ENCODE peak calls at places on chromosome 10, in seven cellular contexts. P is brain microvascular endothelial cell, T is upper lobe of left lung, D is tibial nerve, R is A549, K is astrocyte of the spinal cord, F is fibroblast of pulmonary artery. W is an unnamed sample.

GRCh38 chr10:18214692-18215563 is 74.7 kb downstream of the CACNB2 start:
- DNase-seq in P (peak), T (no peak), D (peak), R (peak), K (peak), F (peak), W (peak)

GRCh38 chr10:47322300-47323061 is at the start of gene GDF2:
- DNase-seq in P (no peak), T (no peak), D (no peak), R (no peak), K (no peak), F (no peak), W (no peak)

GRCh38 chr10:91520657-91521056 is 110.5 kb downstream of the HECTD2 start:
- DNase-seq in P (no peak), T (no peak), D (peak), R (no peak), K (no peak), F (peak), W (no peak)

GRCh38 chr10:75660833-75661232 is 229.4 kb downstream of the LRMDA start:
- DNase-seq in P (no peak), T (no peak), D (no peak), R (no peak), K (no peak), F (no peak), W (no peak)

GRCh38 chr10:115129752-115130151 is 36.6 kb downstream of the ATRNL1 start:
- DNase-seq in P (no peak), T (no peak), D (no peak), R (no peak), K (peak), F (peak), W (peak)

GRCh38 chr10:103884681-103885139 is 29.3 kb upstream of the SH3PXD2A start:
- DNase-seq in P (peak), T (no peak), D (no peak), R (peak), K (peak), F (peak), W (peak)

GRCh38 chr10:90288403-90288933 is 569.4 kb downstream of the HTR7 start:
- DNase-seq in P (peak), T (no peak), D (no peak), R (no peak), K (peak), F (peak), W (peak)

GRCh38 chr10:84715911-84716310 is 387.5 kb downstream of the CCSER2 start:
- DNase-seq in P (peak), T (peak), D (no peak), R (peak), K (peak), F (peak), W (peak)

GRCh38 chr10:7475046-7475860 is 64.4 kb upstream of the SFMBT2 start:
- DNase-seq in P (no peak), T (no peak), D (no peak), R (no peak), K (peak), F (no peak), W (no peak)

GRCh38 chr10:102814873-102815661 is 22.1 kb downstream of the CYP17A1 start:
- DNase-seq in P (peak), T (peak), D (peak), R (no peak), K (peak), F (peak), W (peak)

GRCh38 chr10:42638053-42638820 is at the start of gene ZNF33B:
- DNase-seq in P (peak), T (peak), D (peak), R (peak), K (peak), F (peak), W (peak)

GRCh38 chr10:86217386-86218080 is 149.1 kb downstream of the GRID1 start:
- DNase-seq in P (no peak), T (no peak), D (no peak), R (no peak), K (no peak), F (no peak), W (no peak)

GRCh38 chr10:110413903-110414562 is 83.7 kb upstream of the DUSP5 start:
- DNase-seq in P (no peak), T (no peak), D (no peak), R (no peak), K (no peak), F (no peak), W (peak)

GRCh38 chr10:36163827-36164226 is 521.7 kb upstream of the FZD8 start:
- DNase-seq in P (no peak), T (no peak), D (no peak), R (no peak), K (no peak), F (peak), W (peak)

GRCh38 chr10:69696073-69696731 is 66.2 kb downstream of the FAM241B start:
- DNase-seq in P (peak), T (peak), D (no peak), R (peak), K (peak), F (peak), W (peak)

GRCh38 chr10:69265521-69265920 is 12.8 kb upstream of the HK1 start:
- DNase-seq in P (no peak), T (no peak), D (no peak), R (no peak), K (no peak), F (no peak), W (no peak)

GRCh38 chr10:73863039-73863817 is 11.1 kb downstream of the CAMK2G start:
- DNase-seq in P (no peak), T (no peak), D (no peak), R (no peak), K (no peak), F (no peak), W (no peak)

GRCh38 chr10:121696854-121697253 is 98.6 kb upstream of the FGFR2 start:
- DNase-seq in P (no peak), T (no peak), D (no peak), R (peak), K (no peak), F (no peak), W (no peak)

GRCh38 chr10:31468536-31468859 is 149.5 kb downstream of the ZEB1 start:
- DNase-seq in P (no peak), T (no peak), D (no peak), R (no peak), K (no peak), F (no peak), W (no peak)

GRCh38 chr10:90337316-90337715 is 520.5 kb downstream of the HTR7 start:
- DNase-seq in P (no peak), T (no peak), D (no peak), R (no peak), K (no peak), F (no peak), W (no peak)

GRCh38 chr10:33665512-33665911 is 331.0 kb upstream of the NRP1 start:
- DNase-seq in P (peak), T (no peak), D (no peak), R (no peak), K (peak), F (peak), W (peak)

GRCh38 chr10:97372233-97372875 is 28.8 kb downstream of the RRP12 start:
- DNase-seq in P (no peak), T (peak), D (no peak), R (no peak), K (no peak), F (no peak), W (no peak)

GRCh38 chr10:89224697-89225443 is 17.8 kb upstream of the CH25H start:
- DNase-seq in P (no peak), T (no peak), D (peak), R (no peak), K (no peak), F (peak), W (peak)

GRCh38 chr10:125008689-125009579 is 67.0 kb downstream of the ZRANB1 start:
- DNase-seq in P (no peak), T (no peak), D (no peak), R (no peak), K (no peak), F (no peak), W (no peak)

GRCh38 chr10:61642692-61643091 is 20.0 kb upstream of the CABCOCO1 start:
- DNase-seq in P (no peak), T (no peak), D (no peak), R (no peak), K (peak), F (peak), W (peak)

GRCh38 chr10:131690805-131691239 is 210.0 kb upstream of the PPP2R2D start:
- DNase-seq in P (no peak), T (no peak), D (no peak), R (no peak), K (no peak), F (no peak), W (no peak)

GRCh38 chr10:33660329-33660728 is 325.9 kb upstream of the NRP1 start:
- DNase-seq in P (no peak), T (no peak), D (no peak), R (no peak), K (no peak), F (no peak), W (no peak)

GRCh38 chr10:84607523-84607922 is 279.1 kb downstream of the CCSER2 start:
- DNase-seq in P (no peak), T (no peak), D (no peak), R (no peak), K (no peak), F (no peak), W (no peak)

GRCh38 chr10:126268104-126268900 is 120.0 kb downstream of the ADAM12 start:
- DNase-seq in P (no peak), T (no peak), D (no peak), R (no peak), K (no peak), F (peak), W (peak)

DNA sequence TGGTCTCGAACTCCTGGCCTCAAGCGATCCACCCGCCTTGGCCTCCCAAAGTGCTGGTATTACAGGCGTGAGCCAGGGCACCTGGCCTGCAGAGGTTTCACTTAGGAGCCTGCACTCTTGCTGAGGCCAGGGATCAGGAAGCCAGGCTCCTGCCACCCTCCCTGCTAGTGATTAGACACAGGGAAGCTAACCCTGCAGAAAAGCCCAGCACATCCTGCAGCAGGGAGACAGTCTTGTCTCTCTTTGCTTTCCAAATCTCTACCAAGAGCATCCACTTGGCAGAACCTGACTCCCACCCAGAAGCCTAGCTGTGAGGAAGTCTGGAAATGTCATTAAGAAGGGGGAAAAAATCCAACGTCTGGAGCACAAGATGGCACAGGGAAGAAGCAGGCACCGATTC is 8.0 kb upstream of the FAM171A1 start:
- DNase-seq in P (no peak), T (no peak), D (no peak), R (no peak), K (no peak), F (no peak), W (no peak)
- H3K4me3 ChIP-seq in P (no peak), T (no peak), D (no peak), R (no peak), K (no peak), F (no peak), W (no peak)

GRCh38 chr10:77588886-77589285 is 48.7 kb downstream of the KCNMA1 start:
- DNase-seq in P (no peak), T (no peak), D (no peak), R (no peak), K (no peak), F (no peak), W (no peak)

GRCh38 chr10:77583527-77583926 is 54.1 kb downstream of the KCNMA1 start:
- DNase-seq in P (no peak), T (no peak), D (no peak), R (no peak), K (no peak), F (no peak), W (no peak)

GRCh38 chr10:77590344-77591237 is 47.0 kb downstream of the KCNMA1 start:
- DNase-seq in P (no peak), T (no peak), D (no peak), R (no peak), K (no peak), F (no peak), W (no peak)

GRCh38 chr10:77586719-77587423 is 50.7 kb downstream of the KCNMA1 start:
- DNase-seq in P (peak), T (peak), D (peak), R (no peak), K (peak), F (peak), W (peak)

GRCh38 chr10:77587424-77587806 is 50.2 kb downstream of the KCNMA1 start:
- DNase-seq in P (no peak), T (no peak), D (no peak), R (no peak), K (no peak), F (no peak), W (no peak)
- TF ChIP-seq CTCF in P (no peak), T (no peak), D (no peak), R (no peak), K (no peak), F (no peak), W (peak)

GRCh38 chr10:5840314-5841307 is 27.4 kb upstream of the GDI2 start:
- DNase-seq in P (peak), T (no peak), D (peak), R (no peak), K (peak), F (peak), W (peak)
- H3K4me3 ChIP-seq in P (peak), T (no peak), D (no peak), R (no peak), K (no peak), F (no peak), W (peak)

GRCh38 chr10:50310560-50311174 is 59.4 kb upstream of the ASAH2 start:
- DNase-seq in P (no peak), T (no peak), D (no peak), R (peak), K (no peak), F (peak), W (peak)
- TF ChIP-seq CTCF in P (peak), T (no peak), D (no peak), R (peak), K (peak), F (peak), W (peak)

GRCh38 chr10:113661332-113661731 is 2.5 kb downstream of the NRAP start:
- DNase-seq in P (no peak), T (no peak), D (no peak), R (no peak), K (no peak), F (no peak), W (no peak)
- H3K4me3 ChIP-seq in P (no peak), T (no peak), D (no peak), R (no peak), K (no peak), F (no peak), W (no peak)

GRCh38 chr10:44457259-44457658 is 72.4 kb upstream of the CXCL12 start:
- DNase-seq in P (no peak), T (no peak), D (no peak), R (no peak), K (no peak), F (no peak), W (no peak)
- TF ChIP-seq CTCF in P (peak), T (no peak), D (no peak), R (no peak), K (peak), F (peak), W (peak)

GRCh38 chr10:101639141-101639900 is 51.2 kb downstream of the DPCD start:
- DNase-seq in P (no peak), T (no peak), D (no peak), R (no peak), K (no peak), F (no peak), W (no peak)
- H3K4me3 ChIP-seq in P (no peak), T (no peak), D (no peak), R (no peak), K (no peak), F (no peak), W (no peak)

GRCh38 chr10:77456414-77456813 is 181.2 kb downstream of the KCNMA1 start:
- DNase-seq in P (no peak), T (no peak), D (no peak), R (no peak), K (no peak), F (no peak), W (no peak)
- TF ChIP-seq CTCF in P (no peak), T (no peak), D (no peak), R (no peak), K (no peak), F (no peak), W (no peak)

DNA sequence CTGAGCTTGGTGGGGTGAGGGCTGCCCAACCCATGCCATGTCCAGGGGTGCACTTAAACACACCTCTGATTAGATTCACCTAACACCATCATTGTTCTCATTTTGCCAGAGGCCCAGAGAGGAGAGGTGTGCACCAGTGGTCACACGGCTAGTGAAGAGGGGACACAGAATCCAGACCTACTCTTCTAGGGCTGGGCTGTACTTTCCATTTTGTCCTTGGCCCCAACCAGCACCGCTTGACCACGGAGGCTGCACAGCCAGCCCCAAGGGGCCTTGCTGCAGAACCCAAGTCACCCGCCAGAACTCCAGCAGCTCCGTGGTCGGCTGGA is 246 bp upstream of the WDFY4 start:
- DNase-seq in P (no peak), T (no peak), D (no peak), R (no peak), K (no peak), F (no peak), W (no peak)
- H3K4me3 ChIP-seq in P (no peak), T (no peak), D (no peak), R (no peak), K (no peak), F (no peak), W (no peak)

W was measured in choroid plexus epithelial cell.